ENCODE peak calls at places on chromosomes 1 and 21, in five cellular contexts. S is anterior cingulate cortex, D is endothelial cell, F is GM04504, H is brain microvascular endothelial cell. G is an unnamed sample.

GRCh38 chr1:198212675-198213074 is 55.9 kb downstream of the NEK7 start:
- DNase-seq in S (no peak), F (peak), H (peak), D (no peak), G (no peak)

GRCh38 chr1:164648211-164649080 is 89.5 kb downstream of the PBX1 start:
- DNase-seq in F (no peak), H (no peak), D (no peak), S (no peak), G (peak)

GRCh38 chr1:74528123-74528522 is 15.7 kb upstream of the LRRC53 start:
- DNase-seq in D (no peak), H (no peak), S (no peak), F (no peak), G (no peak)

GRCh38 chr1:147225193-147225730 is at the start of gene FMO5:
- DNase-seq in D (peak), S (peak), H (peak), F (peak), G (peak)

GRCh38 chr1:77388655-77389054 is 106.8 kb downstream of the AK5 start:
- DNase-seq in F (no peak), H (no peak), D (no peak), S (no peak), G (no peak)

GRCh38 chr1:1680912-1681273 is 11.7 kb downstream of the SLC35E2B start:
- DNase-seq in H (peak), S (no peak), F (no peak), D (no peak), G (no peak)

GRCh38 chr1:151536499-151536898 is 3.6 kb upstream of the TUFT1 start:
- DNase-seq in D (no peak), F (no peak), H (no peak), S (no peak), G (no peak)

GRCh38 chr1:61387829-61388228 is 305.5 kb downstream of the NFIA start:
- DNase-seq in H (no peak), F (no peak), S (no peak), D (no peak), G (no peak)

GRCh38 chr1:50452700-50453099 is 29.5 kb upstream of the DMRTA2 start:
- DNase-seq in F (no peak), D (no peak), H (no peak), S (no peak), G (no peak)

GRCh38 chr1:202229376-202229775 is 35.8 kb downstream of the LGR6 start:
- DNase-seq in D (no peak), F (no peak), S (no peak), H (no peak), G (no peak)

GRCh38 chr1:64543831-64544230 is 73.9 kb downstream of the CACHD1 start:
- DNase-seq in S (no peak), D (no peak), F (no peak), H (no peak), G (no peak)

GRCh38 chr1:82065917-82066316 is 265.2 kb downstream of the ADGRL2 start:
- DNase-seq in D (no peak), S (no peak), F (no peak), H (no peak), G (no peak)

GRCh38 chr1:156897078-156897825 is 3.7 kb downstream of the PEAR1 start:
- DNase-seq in F (peak), D (no peak), H (peak), S (no peak), G (peak)

GRCh38 chr1:192544983-192545393 is 30.6 kb upstream of the RGS1 start:
- DNase-seq in D (no peak), F (no peak), H (no peak), S (no peak), G (peak)

GRCh38 chr1:156146006-156146748 is 7.2 kb upstream of the SEMA4A start:
- DNase-seq in H (peak), S (peak), F (peak), D (no peak), G (peak)

GRCh38 chr1:248906741-248907661 is 966 bp downstream of the PGBD2 start:
- DNase-seq in D (no peak), F (no peak), S (no peak), H (peak), G (no peak)

GRCh38 chr1:9406111-9406510 is 113.4 kb downstream of the SPSB1 start:
- DNase-seq in D (no peak), S (no peak), F (no peak), H (no peak), G (no peak)

GRCh38 chr1:102891868-102892625 is 216.3 kb downstream of the COL11A1 start:
- DNase-seq in H (peak), S (no peak), D (no peak), F (peak), G (no peak)

GRCh38 chr1:50335036-50335435 is 88.2 kb downstream of the DMRTA2 start:
- DNase-seq in S (no peak), H (no peak), D (no peak), F (no peak), G (no peak)

GRCh38 chr1:88683516-88683847 is 591 bp upstream of the PKN2 start:
- DNase-seq in H (peak), F (no peak), S (peak), D (peak), G (no peak)

GRCh38 chr1:218705911-218706893 is 361.1 kb downstream of the TGFB2 start:
- DNase-seq in S (no peak), H (peak), D (no peak), F (peak), G (peak)

GRCh38 chr1:243316366-243316989 is 60.6 kb downstream of the SDCCAG8 start:
- DNase-seq in H (no peak), F (no peak), D (no peak), S (peak), G (no peak)

GRCh38 chr1:216325946-216326345 is 97.3 kb downstream of the USH2A start:
- DNase-seq in S (no peak), F (no peak), H (no peak), D (no peak), G (no peak)

GRCh38 chr21:35909456-35910178 is 150.7 kb downstream of the SETD4 start:
- DNase-seq in S (no peak), D (no peak), H (no peak), F (no peak), G (no peak)

GRCh38 chr1:5686925-5687706 is 305.1 kb downstream of the NPHP4 start:
- DNase-seq in D (no peak), F (no peak), S (no peak), H (no peak), G (no peak)

GRCh38 chr1:64898107-64898861 is 68.1 kb downstream of the JAK1 start:
- DNase-seq in H (peak), S (peak), D (no peak), F (peak), G (peak)

GRCh38 chr1:1918901-1919303 is at the start of gene TMEM52:
- DNase-seq in H (no peak), D (no peak), S (no peak), F (no peak), G (no peak)

GRCh38 chr1:224435999-224436398 is 1.4 kb upstream of the WDR26 start:
- DNase-seq in H (no peak), D (no peak), F (no peak), S (no peak), G (peak)

GRCh38 chr1:66207484-66207883 is 326.5 kb upstream of the SGIP1 start:
- DNase-seq in F (peak), S (no peak), H (peak), D (no peak), G (no peak)

GRCh38 chr1:28811766-28812668 is at the start of gene OPRD1:
- DNase-seq in D (peak), F (no peak), S (no peak), H (no peak), G (no peak)

GRCh38 chr1:2372551-2373490 is 18.5 kb downstream of the MORN1 start:
- DNase-seq in F (no peak), H (no peak), S (no peak), D (no peak), G (peak)

GRCh38 chr1:65965112-65965511 is 172.4 kb downstream of the PDE4B start:
- DNase-seq in F (no peak), H (no peak), D (no peak), S (no peak), G (no peak)

GRCh38 chr1:209291715-209292114 is 291.8 kb upstream of the CAMK1G start:
- DNase-seq in S (no peak), D (no peak), F (no peak), H (no peak), G (no peak)

GRCh38 chr1:168179411-168180147 is 817 bp downstream of the TIPRL start:
- DNase-seq in H (peak), S (no peak), D (no peak), F (no peak), G (no peak)

GRCh38 chr1:26281091-26281958 is 1.4 kb downstream of the SH3BGRL3 start:
- DNase-seq in F (no peak), D (no peak), H (no peak), S (no peak), G (no peak)

GRCh38 chr1:15942661-15943514 is 33.0 kb downstream of the ZBTB17 start:
- DNase-seq in H (no peak), S (no peak), F (no peak), D (no peak), G (no peak)

GRCh38 chr1:55718758-55719671 is 503.9 kb upstream of the USP24 start:
- DNase-seq in S (no peak), H (peak), D (no peak), F (peak), G (peak)

GRCh38 chr1:226440512-226440911 is 32.6 kb upstream of the PARP1 start:
- DNase-seq in S (no peak), F (no peak), H (no peak), D (no peak), G (no peak)

G was measured in PC-9.